ENCODE peak calls at places on chromosomes 4 and X, in six cellular contexts. Z, M, K, U, P and Q are unnamed samples.

GRCh38 chr4:23999714-24000113 is 109.9 kb upstream of the PPARGC1A start:
- DNase-seq in M (no peak), Z (no peak), P (no peak), K (no peak), U (no peak), Q (no peak)

GRCh38 chrX:149060921-149061320 is 444.2 kb downstream of the IDS start:
- DNase-seq in Z (no peak), K (no peak), M (no peak), U (no peak), P (no peak), Q (no peak)

GRCh38 chr4:139214039-139214534 is 37.1 kb upstream of the ELF2 start:
- DNase-seq in Z (no peak), U (no peak), P (peak; percentile 35), K (no peak), M (peak; percentile 46), Q (peak; percentile 28)

GRCh38 chr4:992297-993110 is 700 bp downstream of the SLC26A1 start:
- DNase-seq in P (no peak), M (peak; percentile 88), U (no peak), Z (no peak), K (no peak), Q (peak; percentile 89)

GRCh38 chr4:140296335-140296753 is 77.1 kb upstream of the SCOC start:
- DNase-seq in Z (peak; percentile 81), P (no peak), M (peak; percentile 40), U (no peak), K (peak; percentile 94), Q (no peak)

GRCh38 chr4:67332627-67333026 is 212.7 kb downstream of the CENPC start:
- DNase-seq in K (no peak), U (no peak), Z (no peak), P (peak; percentile 25), M (no peak), Q (no peak)

GRCh38 chr4:132230025-132230424 is 919.1 kb upstream of the PCDH10 start:
- DNase-seq in M (no peak), P (no peak), Z (no peak), U (no peak), K (no peak), Q (no peak)

GRCh38 chrX:2697741-2698294 is 6.7 kb downstream of the CD99 start:
- DNase-seq in K (no peak), U (no peak), Z (no peak), M (no peak), P (no peak), Q (no peak)

GRCh38 chr4:94766856-94767255 is 9.1 kb downstream of the BMPR1B start:
- DNase-seq in K (peak; percentile 60), U (no peak), Z (no peak), M (no peak), P (no peak), Q (no peak)

GRCh38 chr4:47084111-47084510 is 52.7 kb downstream of the GABRB1 start:
- DNase-seq in Z (no peak), P (no peak), M (no peak), U (no peak), K (no peak), Q (no peak)

GRCh38 chr4:46993075-46994006 is at the start of gene GABRA4:
- DNase-seq in P (no peak), Z (no peak), M (no peak), K (no peak), U (no peak), Q (no peak)

GRCh38 chr4:76539979-76540378 is 105.0 kb downstream of the SHROOM3 start:
- DNase-seq in Z (no peak), U (no peak), K (peak; percentile 12), P (no peak), M (no peak), Q (no peak)

GRCh38 chr4:155600246-155600645 is 66.4 kb upstream of the GUCY1A1 start:
- DNase-seq in K (no peak), U (no peak), M (no peak), P (no peak), Z (no peak), Q (no peak)

GRCh38 chrX:48461830-48462229 is 8.2 kb downstream of the SLC38A5 start:
- DNase-seq in U (no peak), M (no peak), K (no peak), Z (no peak), P (no peak), Q (no peak)

GRCh38 chr4:88623097-88623496 is 30.8 kb downstream of the HERC3 start:
- DNase-seq in Z (no peak), K (peak; percentile 84), M (no peak), U (no peak), P (no peak), Q (no peak)

GRCh38 chr4:88621763-88622327 is 29.6 kb downstream of the HERC3 start:
- DNase-seq in M (no peak), Z (no peak), U (no peak), P (no peak), K (no peak), Q (no peak)

GRCh38 chr4:88616275-88616996 is 24.2 kb downstream of the HERC3 start:
- DNase-seq in M (no peak), Z (no peak), U (no peak), P (no peak), K (peak; percentile 71), Q (no peak)

GRCh38 chr4:88619973-88620372 is 27.7 kb downstream of the HERC3 start:
- DNase-seq in U (no peak), M (no peak), K (no peak), Z (no peak), P (no peak), Q (no peak)

DNA sequence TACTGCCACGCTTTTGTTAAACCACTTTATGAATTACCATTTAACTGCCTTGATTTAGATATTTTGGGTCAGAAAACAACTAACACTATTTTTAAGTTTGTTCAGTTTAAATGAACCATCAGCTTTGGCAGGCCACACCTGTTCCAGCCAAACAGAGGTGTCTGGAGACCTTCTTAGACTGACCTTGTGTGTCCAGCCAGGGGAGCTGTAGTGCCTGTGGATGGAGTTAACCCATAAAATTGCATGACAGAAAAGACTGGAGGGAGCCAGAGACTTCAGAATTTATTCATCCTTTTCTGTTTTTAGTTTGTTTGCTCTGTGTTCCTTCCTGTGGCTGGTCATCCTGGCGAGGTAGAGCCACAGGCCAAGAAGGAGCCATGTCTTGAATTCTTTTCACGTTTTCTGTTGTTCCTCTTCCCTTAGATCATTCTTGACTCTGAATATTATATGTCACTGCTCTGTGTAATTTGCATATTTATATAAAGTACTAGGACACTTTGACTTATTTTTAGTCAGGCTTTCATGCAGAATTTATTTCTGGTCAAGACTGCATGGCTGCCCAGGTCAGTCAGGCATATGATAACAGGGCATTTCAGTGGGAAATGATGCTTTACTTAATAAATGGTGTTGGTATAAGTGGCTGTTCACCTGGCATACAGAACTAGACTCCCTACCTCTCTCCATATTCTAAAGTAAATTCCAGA is 26.7 kb downstream of the HERC3 start:
- DNase-seq in Z (no peak), P (no peak), K (no peak), U (no peak), M (no peak), Q (no peak)
- H3K4me1 ChIP-seq in Z (no peaks in the 10 kb centered on the region), P (no peaks in the 10 kb centered on the region), K (peaks cover 54% of the 10 kb centered on the region), U (peaks cover 21% of the 10 kb centered on the region), M (no peaks in the 10 kb centered on the region), Q (no peaks in the 10 kb centered on the region)

GRCh38 chr4:7906171-7906581 is 33.5 kb downstream of the AFAP1 start:
- DNase-seq in K (no peak), M (no peak), Z (no peak), P (no peak), U (no peak), Q (no peak)

GRCh38 chr4:7905461-7905915 is 34.2 kb downstream of the AFAP1 start:
- DNase-seq in U (no peak), Z (peak; percentile 47), M (no peak), K (peak; percentile 85), P (no peak), Q (no peak)

GRCh38 chr4:7904942-7905341 is 34.7 kb downstream of the AFAP1 start:
- DNase-seq in Z (peak; percentile 37), U (no peak), P (no peak), M (no peak), K (peak; percentile 94), Q (no peak)

GRCh38 chr4:7908668-7909067 is 31.0 kb downstream of the AFAP1 start:
- DNase-seq in M (no peak), K (no peak), U (no peak), P (no peak), Z (no peak), Q (no peak)

DNA sequence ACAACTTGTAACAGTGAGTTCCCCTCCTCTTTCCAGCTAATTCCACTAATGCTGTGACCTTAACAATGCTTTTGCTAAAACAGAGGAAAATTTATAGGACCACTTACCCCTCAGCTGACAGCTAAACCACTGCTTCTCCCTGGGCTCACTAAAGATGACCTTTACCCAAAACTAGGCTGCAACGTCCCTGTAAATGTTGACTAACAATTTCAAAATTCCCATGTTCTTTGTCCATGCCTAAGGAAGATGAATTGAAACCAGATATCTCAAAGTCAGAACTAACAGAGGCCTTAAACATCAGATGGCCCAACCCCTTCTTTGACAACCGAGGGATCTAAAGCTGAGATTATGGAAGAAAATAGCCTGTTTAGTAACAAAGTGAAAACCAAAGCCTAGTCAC is 32.5 kb downstream of the AFAP1 start:
- DNase-seq in Z (no peak), P (no peak), K (peak; percentile 46), U (no peak), M (no peak), Q (no peak)
- H3K4me1 ChIP-seq in Z (peaks cover 12% of the 10 kb centered on the region), P (peaks cover 5% of the 10 kb centered on the region), K (peaks cover 96% of the 10 kb centered on the region), U (peaks cover 3% of the 10 kb centered on the region), M (peaks cover 28% of the 10 kb centered on the region), Q (peaks cover 3% of the 10 kb centered on the region)

DNA sequence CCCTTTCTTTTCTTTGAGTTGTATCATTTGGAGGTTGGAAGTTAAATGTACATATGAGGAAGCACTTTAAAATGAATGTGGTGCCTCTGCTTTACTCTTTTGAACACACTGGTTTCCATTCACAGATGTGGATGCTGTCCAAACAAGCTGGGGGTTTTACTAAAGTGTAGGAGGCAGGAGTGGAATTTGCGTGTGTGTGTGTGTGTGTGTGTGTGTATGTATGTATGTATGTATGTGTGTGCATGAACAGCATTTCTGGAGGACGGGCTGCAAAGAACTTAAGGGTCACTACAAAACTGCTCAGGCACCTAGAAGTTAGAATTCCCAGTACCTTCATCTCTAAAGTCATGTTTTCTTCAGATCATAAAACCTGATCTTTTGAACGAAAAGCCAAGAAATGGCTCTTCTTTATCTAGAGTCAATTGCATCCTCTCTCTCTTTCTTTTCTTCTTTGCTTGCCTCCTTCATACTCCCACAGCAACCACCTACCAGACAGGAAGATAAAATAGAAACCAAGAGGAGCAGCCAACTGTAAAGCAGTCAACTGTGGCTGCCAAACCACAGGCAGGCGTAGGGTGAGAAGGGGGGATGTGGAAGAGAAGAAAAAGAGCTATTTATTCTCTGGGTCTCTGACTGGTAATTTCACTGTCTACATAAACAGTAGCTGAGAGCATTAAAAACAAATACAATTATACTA is 177.0 kb upstream of the RASGEF1B start:
- DNase-seq in Z (no peak), M (peak; percentile 15), U (peak; percentile 8), K (no peak), P (no peak), Q (no peak)
- H3K4me1 ChIP-seq in Z (no peaks in the 10 kb centered on the region), M (no peaks in the 10 kb centered on the region), U (peaks cover 16% of the 10 kb centered on the region), K (peaks cover 4% of the 10 kb centered on the region), P (no peaks in the 10 kb centered on the region), Q (no peaks in the 10 kb centered on the region)

GRCh38 chr4:73703320-73703719 is 37.0 kb upstream of the CXCL8 start:
- DNase-seq in K (no peak), P (no peak), M (no peak), Z (no peak), U (no peak), Q (no peak)

GRCh38 chr4:73704314-73705055 is 35.9 kb upstream of the CXCL8 start:
- DNase-seq in K (peak; percentile 99), U (no peak), M (peak; percentile 27), Z (peak; percentile 60), P (no peak), Q (peak; percentile 54)

GRCh38 chr4:73706811-73707210 is 33.6 kb upstream of the CXCL8 start:
- DNase-seq in K (no peak), M (no peak), U (no peak), Z (no peak), P (no peak), Q (no peak)

GRCh38 chr4:73705721-73706120 is 34.6 kb upstream of the CXCL8 start:
- DNase-seq in P (no peak), M (no peak), K (no peak), Z (no peak), U (no peak), Q (no peak)

GRCh38 chr4:73705056-73705432 is 35.3 kb upstream of the CXCL8 start:
- DNase-seq in U (no peak), P (peak; percentile 54), K (peak; percentile 56), M (no peak), Z (no peak), Q (no peak)
- H3K4me1 ChIP-seq in U (no peaks in the 10 kb centered on the region), P (no peaks in the 10 kb centered on the region), K (peaks cover 47% of the 10 kb centered on the region), M (peaks cover 9% of the 10 kb centered on the region), Z (peaks cover 8% of the 10 kb centered on the region), Q (no peaks in the 10 kb centered on the region)